ENCODE peak calls at places on chromosomes 7 and 10, in eight cellular contexts. X, M, W, N, E, P, G and F are unnamed samples.

GRCh38 chr10:7971949-7972348 is 82.5 kb upstream of the GATA3 start:
- DNase-seq in E (no peak), N (no peak), X (no peak), G (no peak), P (no peak), M (peak; percentile 24), W (no peak), F (no peak)

GRCh38 chr7:73742753-73743641 is 4.4 kb upstream of the ABHD11 start:
- DNase-seq in X (no peak), G (peak; percentile 98), W (no peak), N (no peak), E (peak; percentile 97), M (no peak), P (no peak), F (no peak)

GRCh38 chr10:29772403-29772802 is 137.6 kb upstream of the SVIL start:
- DNase-seq in E (no peak), X (no peak), P (no peak), M (no peak), W (no peak), G (no peak), N (no peak), F (no peak)

GRCh38 chr7:106065560-106066500 is 46.3 kb downstream of the SYPL1 start:
- DNase-seq in E (no peak), M (peak; percentile 39), N (peak; percentile 45), G (peak; percentile 61), W (peak; percentile 32), X (no peak), P (no peak), F (peak; percentile 40)

GRCh38 chr10:44233561-44234470 is 151.1 kb downstream of the CXCL12 start:
- DNase-seq in W (peak; percentile 36), P (no peak), N (no peak), M (peak; percentile 8), G (no peak), E (no peak), X (peak; percentile 41), F (no peak)

GRCh38 chr7:112452102-112452888 is 2.0 kb downstream of the IFRD1 start:
- DNase-seq in G (peak; percentile 49), X (peak; percentile 66), P (peak; percentile 39), N (peak; percentile 36), E (no peak), M (peak; percentile 69), W (peak; percentile 54), F (peak; percentile 81)

GRCh38 chr10:30671011-30671616 is 41.6 kb upstream of the LYZL2 start:
- DNase-seq in E (no peak), P (peak; percentile 65), M (peak; percentile 89), N (peak; percentile 57), W (peak; percentile 60), X (peak; percentile 48), G (no peak), F (peak; percentile 80)

GRCh38 chr7:92177362-92177761 is 1.6 kb downstream of the LRRD1 start:
- DNase-seq in P (peak; percentile 64), M (peak; percentile 38), N (peak; percentile 9), E (no peak), G (no peak), W (peak; percentile 37), X (no peak), F (peak; percentile 39)

GRCh38 chr7:33278095-33278494 is 148.7 kb downstream of the BBS9 start:
- DNase-seq in X (no peak), M (no peak), N (no peak), E (no peak), P (no peak), W (no peak), G (no peak), F (no peak)

GRCh38 chr7:117005449-117005848 is 52.1 kb downstream of the ST7 start:
- DNase-seq in N (no peak), M (peak; percentile 67), E (no peak), X (no peak), W (peak; percentile 44), G (no peak), P (no peak), F (peak; percentile 43)

GRCh38 chr7:90173127-90173844 is 19.0 kb downstream of the STEAP1 start:
- DNase-seq in M (peak; percentile 40), P (peak; percentile 19), G (no peak), X (no peak), E (no peak), N (no peak), W (peak; percentile 14), F (peak; percentile 33)

GRCh38 chr10:51918921-51919325 is 219.5 kb upstream of the CSTF2T start:
- DNase-seq in M (no peak), W (no peak), P (no peak), X (no peak), E (no peak), G (no peak), N (no peak), F (no peak)

GRCh38 chr7:14305233-14305866 is 315.9 kb upstream of the ETV1 start:
- DNase-seq in X (peak; percentile 10), G (no peak), W (no peak), N (no peak), E (no peak), P (no peak), M (no peak), F (no peak)

GRCh38 chr7:78769551-78770101 is 683.8 kb downstream of the MAGI2 start:
- DNase-seq in P (no peak), M (peak; percentile 5), W (no peak), G (no peak), N (no peak), X (no peak), E (no peak), F (no peak)

GRCh38 chr7:22350466-22351328 is 6.3 kb downstream of the RAPGEF5 start:
- DNase-seq in E (no peak), N (peak; percentile 44), X (no peak), M (peak; percentile 52), W (peak; percentile 76), P (peak; percentile 31), G (no peak), F (peak; percentile 50)

GRCh38 chr7:119090851-119091250 is 866.3 kb downstream of the ANKRD7 start:
- DNase-seq in N (peak; percentile 28), P (no peak), W (no peak), X (no peak), E (no peak), G (no peak), M (peak; percentile 3), F (no peak)

GRCh38 chr10:73865459-73866442 is 8.6 kb downstream of the CAMK2G start:
- DNase-seq in P (no peak), N (no peak), E (peak; percentile 75), W (no peak), M (no peak), X (peak; percentile 42), G (peak; percentile 58), F (no peak)

GRCh38 chr10:102596506-102596971 is 47.7 kb upstream of the TRIM8 start:
- DNase-seq in G (no peak), P (no peak), W (peak; percentile 39), N (peak; percentile 57), E (no peak), M (peak; percentile 68), X (no peak), F (peak; percentile 57)

GRCh38 chr10:13883843-13884444 is 297.2 kb downstream of the PRPF18 start:
- DNase-seq in P (no peak), G (no peak), E (no peak), N (no peak), M (no peak), X (no peak), W (no peak), F (no peak)

DNA sequence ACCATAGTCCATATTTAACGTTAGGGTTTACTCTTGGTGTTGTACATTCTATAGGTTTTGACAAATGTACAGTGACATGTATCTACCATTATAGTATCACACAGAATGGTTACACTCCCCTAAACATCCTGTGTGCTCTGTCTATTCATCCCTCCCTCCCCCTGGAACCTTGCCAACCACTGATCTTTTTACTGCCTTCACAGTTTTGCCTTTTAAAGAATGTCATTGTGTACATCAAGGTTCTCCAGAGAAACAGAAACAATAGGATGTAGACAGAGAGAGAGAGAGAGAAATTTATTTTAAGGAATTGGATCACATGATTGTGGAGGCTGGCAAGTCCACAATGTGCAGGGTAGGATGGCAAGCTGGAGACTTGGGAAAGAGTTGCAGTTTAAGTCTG is 45.1 kb upstream of the CCNJ start:
- DNase-seq in E (no peak), N (no peak), G (no peak), W (no peak), P (no peak), M (no peak), X (no peak), F (no peak)
- TF ChIP-seq CTCF in E (no peak), N (no peak), G (no peak), W (no peak), P (no peak), M (no peak), X (no peak), F (no peak)

DNA sequence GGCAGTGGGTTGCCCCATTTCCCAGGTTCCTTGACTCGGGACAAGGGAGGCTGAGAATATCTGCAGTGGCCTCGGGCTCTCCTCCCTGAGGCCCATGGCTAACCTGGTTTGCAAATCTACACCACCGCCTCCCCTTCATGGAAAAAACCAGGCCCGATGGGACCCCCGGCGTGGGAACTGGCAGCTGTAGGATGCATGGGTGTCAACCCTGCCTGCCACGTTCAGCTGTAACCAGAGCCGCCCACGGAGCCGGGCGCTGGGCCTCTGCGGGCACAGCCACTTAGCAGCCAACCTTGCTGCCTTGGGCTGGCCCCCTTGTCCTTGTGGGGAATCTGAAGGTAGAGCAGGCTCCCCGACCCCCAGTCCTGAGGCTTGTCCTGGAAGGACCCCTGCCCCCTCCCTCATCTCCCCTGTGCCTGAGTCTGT is 1.6 kb downstream of the PWWP2B start:
- DNase-seq in E (peak; percentile 66), G (no peak), M (no peak), W (no peak), X (no peak), N (no peak), P (no peak), F (no peak)
- H3K4me3 ChIP-seq in E (peak overlapping the region; percentile 72), G (no peak overlapping the region), M (no peak overlapping the region), W (no peak overlapping the region), X (no peak overlapping the region), N (peak overlapping the region; percentile 59), P (peak overlapping the region; percentile 50), F (peak overlapping the region; percentile 77)

GRCh38 chr7:57308631-57309408 is 141.2 kb upstream of the ZNF716 start:
- DNase-seq in G (no peak), P (no peak), M (no peak), N (no peak), X (peak; percentile 5), E (no peak), W (no peak), F (no peak)
- TF ChIP-seq CTCF in G (no peak), P (no peak), M (no peak), N (peak; percentile 12), X (peak; percentile 62), E (peak; percentile 26), W (peak; percentile 29), F (no peak)

GRCh38 chr7:17058568-17058967 is 176.8 kb upstream of the AGR3 start:
- DNase-seq in M (peak; percentile 61), W (no peak), E (no peak), P (no peak), G (no peak), X (no peak), N (peak; percentile 34), F (peak; percentile 18)

GRCh38 chr7:17057143-17057509 is 175.3 kb upstream of the AGR3 start:
- DNase-seq in N (no peak), M (no peak), E (no peak), W (no peak), P (no peak), G (no peak), X (no peak), F (no peak)

GRCh38 chr7:17054836-17055235 is 173.1 kb upstream of the AGR3 start:
- DNase-seq in P (no peak), W (no peak), X (no peak), G (no peak), M (no peak), N (peak; percentile 67), E (no peak), F (peak; percentile 26)

GRCh38 chr7:17055596-17055995 is 173.8 kb upstream of the AGR3 start:
- DNase-seq in X (no peak), G (no peak), P (no peak), N (no peak), M (no peak), E (no peak), W (no peak), F (peak; percentile 66)

GRCh38 chr7:17056491-17057142 is 174.8 kb upstream of the AGR3 start:
- DNase-seq in P (no peak), G (no peak), X (no peak), W (no peak), N (peak; percentile 26), M (peak; percentile 40), E (no peak), F (peak; percentile 58)
- H3K4me3 ChIP-seq in P (no peak overlapping the region), G (no peak overlapping the region), X (no peak overlapping the region), W (no peak overlapping the region), N (no peak overlapping the region), M (no peak overlapping the region), E (no peak overlapping the region), F (no peak overlapping the region)